ENCODE peak calls at places on chromosomes 7 and 10, in ten cellular contexts. One of them, this sample, is unnamed.

GRCh38 chr7:115476666-115477065 is 553.9 kb downstream of the TFEC start:
- DNase-seq in T-helper 17 cell: no peak
- DNase-seq in activated CD4-positive, alpha-beta T cell treated with anti-CD3 and anti-CD28 coated beads, Interleukin-2, amount 50 U/mL, for 4 hours: no peak
- DNase-seq in fibroblast of pulmonary artery: no peak
- DNase-seq in GM04503: no peak
- DNase-seq in lower leg skin: no peak
- DNase-seq in DMS79: no peak
- DNase-seq in BJ: no peak
- DNase-seq in MM.1S: no peak
- DNase-seq in uterus: no peak
- DNase-seq in this sample: no peak

GRCh38 chr10:59508296-59508695 is 145.9 kb upstream of the FAM13C start:
- DNase-seq in fibroblast of pulmonary artery: no peak
- DNase-seq in BJ: no peak
- DNase-seq in T-helper 17 cell: no peak
- DNase-seq in MM.1S: no peak
- DNase-seq in activated CD4-positive, alpha-beta T cell treated with anti-CD3 and anti-CD28 coated beads, Interleukin-2, amount 50 U/mL, for 4 hours: no peak
- DNase-seq in GM04503: no peak
- DNase-seq in uterus: no peak
- DNase-seq in DMS79: no peak
- DNase-seq in lower leg skin: peak
- DNase-seq in this sample: no peak

GRCh38 chr7:2071133-2071832 is 161.5 kb downstream of the MAD1L1 start:
- DNase-seq in MM.1S: no peak
- DNase-seq in T-helper 17 cell: no peak
- DNase-seq in activated CD4-positive, alpha-beta T cell treated with anti-CD3 and anti-CD28 coated beads, Interleukin-2, amount 50 U/mL, for 4 hours: no peak
- DNase-seq in DMS79: no peak
- DNase-seq in GM04503: no peak
- DNase-seq in BJ: no peak
- DNase-seq in uterus: no peak
- DNase-seq in lower leg skin: no peak
- DNase-seq in fibroblast of pulmonary artery: no peak
- DNase-seq in this sample: no peak

GRCh38 chr7:113521468-113521867 is 397.3 kb downstream of the PPP1R3A start:
- DNase-seq in MM.1S: peak
- DNase-seq in activated CD4-positive, alpha-beta T cell treated with anti-CD3 and anti-CD28 coated beads, Interleukin-2, amount 50 U/mL, for 4 hours: no peak
- DNase-seq in uterus: no peak
- DNase-seq in lower leg skin: no peak
- DNase-seq in GM04503: no peak
- DNase-seq in T-helper 17 cell: no peak
- DNase-seq in fibroblast of pulmonary artery: peak
- DNase-seq in DMS79: no peak
- DNase-seq in BJ: no peak
- DNase-seq in this sample: no peak

GRCh38 chr7:34748244-34749039 is 90.4 kb downstream of the NPSR1 start:
- DNase-seq in fibroblast of pulmonary artery: peak
- DNase-seq in lower leg skin: peak
- DNase-seq in DMS79: peak
- DNase-seq in uterus: no peak
- DNase-seq in T-helper 17 cell: no peak
- DNase-seq in GM04503: peak
- DNase-seq in activated CD4-positive, alpha-beta T cell treated with anti-CD3 and anti-CD28 coated beads, Interleukin-2, amount 50 U/mL, for 4 hours: no peak
- DNase-seq in BJ: peak
- DNase-seq in MM.1S: peak
- DNase-seq in this sample: no peak

GRCh38 chr7:128178611-128179010 is 62.5 kb upstream of the LEP start:
- DNase-seq in DMS79: no peak
- DNase-seq in BJ: no peak
- DNase-seq in activated CD4-positive, alpha-beta T cell treated with anti-CD3 and anti-CD28 coated beads, Interleukin-2, amount 50 U/mL, for 4 hours: no peak
- DNase-seq in uterus: no peak
- DNase-seq in T-helper 17 cell: no peak
- DNase-seq in fibroblast of pulmonary artery: no peak
- DNase-seq in MM.1S: no peak
- DNase-seq in lower leg skin: no peak
- DNase-seq in GM04503: no peak
- DNase-seq in this sample: no peak

GRCh38 chr7:151306374-151306773 is 35.2 kb upstream of the NUB1 start:
- DNase-seq in BJ: no peak
- DNase-seq in DMS79: no peak
- DNase-seq in MM.1S: no peak
- DNase-seq in uterus: no peak
- DNase-seq in fibroblast of pulmonary artery: no peak
- DNase-seq in GM04503: no peak
- DNase-seq in lower leg skin: no peak
- DNase-seq in T-helper 17 cell: no peak
- DNase-seq in activated CD4-positive, alpha-beta T cell treated with anti-CD3 and anti-CD28 coated beads, Interleukin-2, amount 50 U/mL, for 4 hours: no peak
- DNase-seq in this sample: no peak

GRCh38 chr10:97224483-97225435 is 39.0 kb upstream of the SLIT1 start:
- DNase-seq in activated CD4-positive, alpha-beta T cell treated with anti-CD3 and anti-CD28 coated beads, Interleukin-2, amount 50 U/mL, for 4 hours: no peak
- DNase-seq in GM04503: no peak
- DNase-seq in BJ: no peak
- DNase-seq in fibroblast of pulmonary artery: peak
- DNase-seq in T-helper 17 cell: no peak
- DNase-seq in uterus: no peak
- DNase-seq in lower leg skin: no peak
- DNase-seq in MM.1S: no peak
- DNase-seq in DMS79: no peak
- DNase-seq in this sample: no peak

GRCh38 chr10:7258948-7259523 is 151.8 kb downstream of the SFMBT2 start:
- DNase-seq in uterus: no peak
- DNase-seq in T-helper 17 cell: peak
- DNase-seq in MM.1S: no peak
- DNase-seq in DMS79: no peak
- DNase-seq in activated CD4-positive, alpha-beta T cell treated with anti-CD3 and anti-CD28 coated beads, Interleukin-2, amount 50 U/mL, for 4 hours: peak
- DNase-seq in fibroblast of pulmonary artery: no peak
- DNase-seq in lower leg skin: no peak
- DNase-seq in GM04503: no peak
- DNase-seq in BJ: no peak
- DNase-seq in this sample: no peak

GRCh38 chr10:118264838-118265470 is 77.2 kb downstream of the FAM204A start:
- DNase-seq in DMS79: no peak
- DNase-seq in T-helper 17 cell: no peak
- DNase-seq in lower leg skin: no peak
- DNase-seq in GM04503: no peak
- DNase-seq in MM.1S: no peak
- DNase-seq in activated CD4-positive, alpha-beta T cell treated with anti-CD3 and anti-CD28 coated beads, Interleukin-2, amount 50 U/mL, for 4 hours: no peak
- DNase-seq in fibroblast of pulmonary artery: no peak
- DNase-seq in BJ: no peak
- DNase-seq in uterus: no peak
- DNase-seq in this sample: no peak

GRCh38 chr10:7563368-7563767 is 103.4 kb downstream of the ITIH5 start:
- DNase-seq in activated CD4-positive, alpha-beta T cell treated with anti-CD3 and anti-CD28 coated beads, Interleukin-2, amount 50 U/mL, for 4 hours: no peak
- DNase-seq in BJ: no peak
- DNase-seq in GM04503: no peak
- DNase-seq in uterus: peak
- DNase-seq in DMS79: no peak
- DNase-seq in lower leg skin: peak
- DNase-seq in T-helper 17 cell: no peak
- DNase-seq in MM.1S: no peak
- DNase-seq in fibroblast of pulmonary artery: peak
- DNase-seq in this sample: no peak

GRCh38 chr7:80136276-80137045 is 1.8 kb downstream of the GNAI1 start:
- DNase-seq in BJ: no peak
- DNase-seq in uterus: no peak
- DNase-seq in T-helper 17 cell: no peak
- DNase-seq in activated CD4-positive, alpha-beta T cell treated with anti-CD3 and anti-CD28 coated beads, Interleukin-2, amount 50 U/mL, for 4 hours: no peak
- DNase-seq in fibroblast of pulmonary artery: peak
- DNase-seq in MM.1S: no peak
- DNase-seq in GM04503: no peak
- DNase-seq in DMS79: no peak
- DNase-seq in lower leg skin: no peak
- DNase-seq in this sample: no peak

GRCh38 chr10:43114743-43115611 is 23.3 kb upstream of the CSGALNACT2 start:
- DNase-seq in GM04503: no peak
- DNase-seq in DMS79: no peak
- DNase-seq in lower leg skin: no peak
- DNase-seq in activated CD4-positive, alpha-beta T cell treated with anti-CD3 and anti-CD28 coated beads, Interleukin-2, amount 50 U/mL, for 4 hours: no peak
- DNase-seq in fibroblast of pulmonary artery: no peak
- DNase-seq in T-helper 17 cell: no peak
- DNase-seq in BJ: no peak
- DNase-seq in MM.1S: no peak
- DNase-seq in uterus: no peak
- DNase-seq in this sample: no peak

GRCh38 chr10:3538291-3538849 is 246.6 kb downstream of the KLF6 start:
- DNase-seq in fibroblast of pulmonary artery: peak
- DNase-seq in MM.1S: no peak
- DNase-seq in BJ: no peak
- DNase-seq in DMS79: no peak
- DNase-seq in uterus: no peak
- DNase-seq in lower leg skin: no peak
- DNase-seq in T-helper 17 cell: no peak
- DNase-seq in activated CD4-positive, alpha-beta T cell treated with anti-CD3 and anti-CD28 coated beads, Interleukin-2, amount 50 U/mL, for 4 hours: no peak
- DNase-seq in GM04503: no peak
- DNase-seq in this sample: no peak

GRCh38 chr10:29023678-29024077 is 265.2 kb upstream of the LYZL1 start:
- DNase-seq in T-helper 17 cell: no peak
- DNase-seq in lower leg skin: no peak
- DNase-seq in BJ: no peak
- DNase-seq in activated CD4-positive, alpha-beta T cell treated with anti-CD3 and anti-CD28 coated beads, Interleukin-2, amount 50 U/mL, for 4 hours: no peak
- DNase-seq in MM.1S: no peak
- DNase-seq in GM04503: no peak
- DNase-seq in fibroblast of pulmonary artery: no peak
- DNase-seq in DMS79: no peak
- DNase-seq in uterus: no peak
- DNase-seq in this sample: no peak

GRCh38 chr10:7365029-7365750 is 45.6 kb downstream of the SFMBT2 start:
- DNase-seq in activated CD4-positive, alpha-beta T cell treated with anti-CD3 and anti-CD28 coated beads, Interleukin-2, amount 50 U/mL, for 4 hours: no peak
- DNase-seq in MM.1S: no peak
- DNase-seq in lower leg skin: no peak
- DNase-seq in GM04503: no peak
- DNase-seq in T-helper 17 cell: no peak
- DNase-seq in uterus: no peak
- DNase-seq in BJ: no peak
- DNase-seq in fibroblast of pulmonary artery: no peak
- DNase-seq in DMS79: no peak
- DNase-seq in this sample: no peak

GRCh38 chr10:54470324-54470631 is 330.8 kb downstream of the PCDH15 start:
- DNase-seq in lower leg skin: no peak
- DNase-seq in MM.1S: no peak
- DNase-seq in uterus: no peak
- DNase-seq in GM04503: no peak
- DNase-seq in DMS79: no peak
- DNase-seq in activated CD4-positive, alpha-beta T cell treated with anti-CD3 and anti-CD28 coated beads, Interleukin-2, amount 50 U/mL, for 4 hours: no peak
- DNase-seq in fibroblast of pulmonary artery: no peak
- DNase-seq in BJ: no peak
- DNase-seq in T-helper 17 cell: no peak
- DNase-seq in this sample: no peak

GRCh38 chr10:97843296-97843671 is 6.4 kb upstream of the GOLGA7B start:
- DNase-seq in BJ: no peak
- DNase-seq in MM.1S: no peak
- DNase-seq in activated CD4-positive, alpha-beta T cell treated with anti-CD3 and anti-CD28 coated beads, Interleukin-2, amount 50 U/mL, for 4 hours: no peak
- DNase-seq in lower leg skin: no peak
- DNase-seq in DMS79: peak
- DNase-seq in fibroblast of pulmonary artery: no peak
- DNase-seq in T-helper 17 cell: no peak
- DNase-seq in uterus: no peak
- DNase-seq in GM04503: no peak
- DNase-seq in this sample: no peak

GRCh38 chr7:98372993-98373392 is 27.9 kb downstream of the BAIAP2L1 start:
- DNase-seq in BJ: no peak
- DNase-seq in GM04503: no peak
- DNase-seq in T-helper 17 cell: no peak
- DNase-seq in uterus: no peak
- DNase-seq in fibroblast of pulmonary artery: peak
- DNase-seq in lower leg skin: no peak
- DNase-seq in MM.1S: no peak
- DNase-seq in DMS79: no peak
- DNase-seq in activated CD4-positive, alpha-beta T cell treated with anti-CD3 and anti-CD28 coated beads, Interleukin-2, amount 50 U/mL, for 4 hours: no peak
- DNase-seq in this sample: no peak

GRCh38 chr10:559767-560047 is 129.8 kb downstream of the DIP2C start:
- DNase-seq in MM.1S: no peak
- DNase-seq in BJ: no peak
- DNase-seq in uterus: no peak
- DNase-seq in GM04503: no peak
- DNase-seq in activated CD4-positive, alpha-beta T cell treated with anti-CD3 and anti-CD28 coated beads, Interleukin-2, amount 50 U/mL, for 4 hours: no peak
- DNase-seq in lower leg skin: no peak
- DNase-seq in T-helper 17 cell: no peak
- DNase-seq in DMS79: no peak
- DNase-seq in fibroblast of pulmonary artery: no peak
- DNase-seq in this sample: no peak

GRCh38 chr10:44975487-44976331 is 2.9 kb downstream of the DEPP1 start:
- DNase-seq in uterus: peak
- DNase-seq in lower leg skin: no peak
- DNase-seq in fibroblast of pulmonary artery: peak
- DNase-seq in DMS79: no peak
- DNase-seq in T-helper 17 cell: no peak
- DNase-seq in BJ: no peak
- DNase-seq in activated CD4-positive, alpha-beta T cell treated with anti-CD3 and anti-CD28 coated beads, Interleukin-2, amount 50 U/mL, for 4 hours: no peak
- DNase-seq in MM.1S: no peak
- DNase-seq in GM04503: no peak
- DNase-seq in this sample: no peak

GRCh38 chr7:150379590-150380379 is 655 bp downstream of the ZNF775 start:
- DNase-seq in activated CD4-positive, alpha-beta T cell treated with anti-CD3 and anti-CD28 coated beads, Interleukin-2, amount 50 U/mL, for 4 hours: no peak
- DNase-seq in T-helper 17 cell: no peak
- DNase-seq in uterus: no peak
- DNase-seq in GM04503: no peak
- DNase-seq in DMS79: peak
- DNase-seq in fibroblast of pulmonary artery: no peak
- DNase-seq in BJ: no peak
- DNase-seq in MM.1S: peak
- DNase-seq in lower leg skin: no peak
- DNase-seq in this sample: peak

GRCh38 chr7:80918406-80918805 is 445 bp downstream of the SEMA3C start:
- DNase-seq in GM04503: no peak
- DNase-seq in BJ: no peak
- DNase-seq in lower leg skin: no peak
- DNase-seq in fibroblast of pulmonary artery: no peak
- DNase-seq in MM.1S: peak
- DNase-seq in T-helper 17 cell: no peak
- DNase-seq in uterus: no peak
- DNase-seq in DMS79: peak
- DNase-seq in activated CD4-positive, alpha-beta T cell treated with anti-CD3 and anti-CD28 coated beads, Interleukin-2, amount 50 U/mL, for 4 hours: no peak
- DNase-seq in this sample: no peak

GRCh38 chr10:111531690-111532089 is 454.9 kb downstream of the ADRA2A start:
- DNase-seq in fibroblast of pulmonary artery: no peak
- DNase-seq in GM04503: no peak
- DNase-seq in lower leg skin: no peak
- DNase-seq in BJ: no peak
- DNase-seq in activated CD4-positive, alpha-beta T cell treated with anti-CD3 and anti-CD28 coated beads, Interleukin-2, amount 50 U/mL, for 4 hours: no peak
- DNase-seq in MM.1S: no peak
- DNase-seq in uterus: no peak
- DNase-seq in T-helper 17 cell: no peak
- DNase-seq in DMS79: no peak
- DNase-seq in this sample: no peak

GRCh38 chr10:5527332-5528200 is 2.8 kb downstream of the CALML3 start:
- DNase-seq in DMS79: peak
- DNase-seq in MM.1S: no peak
- DNase-seq in BJ: no peak
- DNase-seq in T-helper 17 cell: no peak
- DNase-seq in GM04503: no peak
- DNase-seq in fibroblast of pulmonary artery: no peak
- DNase-seq in uterus: no peak
- DNase-seq in lower leg skin: no peak
- DNase-seq in activated CD4-positive, alpha-beta T cell treated with anti-CD3 and anti-CD28 coated beads, Interleukin-2, amount 50 U/mL, for 4 hours: no peak
- DNase-seq in this sample: no peak

GRCh38 chr7:84484502-84485079 is 290.0 kb upstream of the SEMA3A start:
- DNase-seq in MM.1S: no peak
- DNase-seq in GM04503: no peak
- DNase-seq in BJ: no peak
- DNase-seq in lower leg skin: no peak
- DNase-seq in activated CD4-positive, alpha-beta T cell treated with anti-CD3 and anti-CD28 coated beads, Interleukin-2, amount 50 U/mL, for 4 hours: no peak
- DNase-seq in T-helper 17 cell: no peak
- DNase-seq in DMS79: no peak
- DNase-seq in fibroblast of pulmonary artery: no peak
- DNase-seq in uterus: no peak
- DNase-seq in this sample: no peak

GRCh38 chr10:25061711-25062455 is 45.5 kb downstream of the THNSL1 start:
- DNase-seq in T-helper 17 cell: no peak
- DNase-seq in GM04503: no peak
- DNase-seq in uterus: no peak
- DNase-seq in DMS79: no peak
- DNase-seq in activated CD4-positive, alpha-beta T cell treated with anti-CD3 and anti-CD28 coated beads, Interleukin-2, amount 50 U/mL, for 4 hours: no peak
- DNase-seq in BJ: peak
- DNase-seq in MM.1S: no peak
- DNase-seq in fibroblast of pulmonary artery: no peak
- DNase-seq in lower leg skin: no peak
- DNase-seq in this sample: no peak

GRCh38 chr10:125016611-125017202 is 74.8 kb downstream of the ZRANB1 start:
- DNase-seq in T-helper 17 cell: no peak
- DNase-seq in lower leg skin: no peak
- DNase-seq in fibroblast of pulmonary artery: peak
- DNase-seq in activated CD4-positive, alpha-beta T cell treated with anti-CD3 and anti-CD28 coated beads, Interleukin-2, amount 50 U/mL, for 4 hours: no peak
- DNase-seq in DMS79: no peak
- DNase-seq in GM04503: no peak
- DNase-seq in MM.1S: no peak
- DNase-seq in uterus: peak
- DNase-seq in BJ: no peak
- DNase-seq in this sample: peak

This sample was measured in tibial nerve.